ENCODE peak calls at places on chromosome 1, in four cellular contexts. J is pancreas, E is psoas muscle, Q is SJSA1. F is an unnamed sample. For H3K4me1, the result is how much of the 10 kb centered on the place peaks cover.

GRCh38 chr1:10911274-10912166 is 100.9 kb upstream of the TARDBP start:
- DNase-seq in J (no peak), E (no peak), Q (no peak), F (no peak)

GRCh38 chr1:109909531-109909930 is 1.1 kb upstream of the CSF1 start:
- DNase-seq in Q (no peak), E (no peak), J (no peak), F (no peak)

GRCh38 chr1:220235462-220235861 is 36.8 kb downstream of the RAB3GAP2 start:
- DNase-seq in Q (no peak), E (no peak), J (no peak), F (no peak)

GRCh38 chr1:79006564-79006963 is at the start of gene ADGRL4:
- DNase-seq in E (peak), Q (no peak), J (peak), F (peak)

GRCh38 chr1:206808615-206809014 is 36.3 kb upstream of the IL10 start:
- DNase-seq in Q (no peak), J (no peak), E (no peak), F (peak)

GRCh38 chr1:246284021-246284420 is 223.1 kb downstream of the SMYD3 start:
- DNase-seq in Q (no peak), J (no peak), E (no peak), F (no peak)

GRCh38 chr1:198156111-198156744 is 570 bp upstream of the NEK7 start:
- DNase-seq in Q (peak), E (peak), J (peak), F (peak)

GRCh38 chr1:185338719-185339622 is 21.9 kb upstream of the IVNS1ABP start:
- DNase-seq in J (no peak), Q (no peak), E (peak), F (no peak)

GRCh38 chr1:100699744-100700143 is 19.8 kb upstream of the VCAM1 start:
- DNase-seq in J (no peak), E (no peak), Q (no peak), F (no peak)

GRCh38 chr1:36369061-36369470 is 16.7 kb downstream of the STK40 start:
- DNase-seq in J (peak), E (peak), Q (peak), F (peak)

GRCh38 chr1:2400950-2401649 is 9.5 kb downstream of the RER1 start:
- DNase-seq in J (no peak), E (no peak), Q (no peak), F (no peak)

GRCh38 chr1:117685936-117686806 is 80.3 kb downstream of the TENT5C start:
- DNase-seq in E (no peak), J (no peak), Q (no peak), F (no peak)

GRCh38 chr1:117683571-117684285 is 77.9 kb downstream of the TENT5C start:
- DNase-seq in J (no peak), Q (peak), E (no peak), F (no peak)

GRCh38 chr1:117690230-117690629 is 84.4 kb downstream of the TENT5C start:
- DNase-seq in Q (no peak), E (no peak), J (no peak), F (no peak)

GRCh38 chr1:117682372-117682771 is 76.5 kb downstream of the TENT5C start:
- DNase-seq in Q (no peak), E (no peak), J (no peak), F (no peak)

GRCh38 chr1:117686907-117687306 is 81.1 kb downstream of the TENT5C start:
- DNase-seq in E (no peak), J (no peak), Q (peak), F (peak)
- H3K4me1 ChIP-seq in E (under half), J (under half), Q (half or more), F (under half)

GRCh38 chr1:154222918-154223317 is 2.2 kb downstream of the UBAP2L start:
- DNase-seq in J (no peak), Q (no peak), E (no peak), F (no peak)

GRCh38 chr1:154222518-154222917 is 1.8 kb downstream of the UBAP2L start:
- DNase-seq in J (no peak), E (no peak), Q (no peak), F (peak)

GRCh38 chr1:154220970-154221814 is 437 bp downstream of the UBAP2L start:
- DNase-seq in J (peak), E (peak), Q (peak), F (peak)

GRCh38 chr1:154221815-154222081 is 993 bp downstream of the UBAP2L start:
- DNase-seq in J (no peak), E (no peak), Q (no peak), F (no peak)

GRCh38 chr1:154225370-154225769 is 4.6 kb downstream of the UBAP2L start:
- DNase-seq in J (no peak), E (no peak), Q (no peak), F (no peak)
- H3K4me1 ChIP-seq in J (under half), E (under half), Q (under half), F (under half)

DNA sequence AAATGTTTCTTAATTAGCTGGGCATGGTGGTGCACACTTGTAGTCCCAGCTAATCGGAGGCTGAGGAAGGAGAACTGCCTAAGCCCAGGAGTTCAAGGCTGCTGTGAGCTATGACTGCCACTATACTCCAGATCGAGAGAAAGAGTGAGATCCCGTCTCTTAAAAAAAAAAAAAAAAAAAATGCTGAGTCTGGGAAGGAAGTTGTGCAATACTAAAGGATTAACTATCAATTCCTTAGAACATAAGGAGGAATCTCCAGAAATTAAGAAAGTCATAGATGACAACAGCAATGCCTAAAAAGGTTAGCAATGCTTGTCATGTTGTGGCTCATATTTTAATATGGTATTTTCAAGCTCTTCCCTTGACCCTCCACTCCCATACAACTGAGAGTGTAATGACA is 5.3 kb downstream of the LUZP1 start:
- DNase-seq in J (no peak), E (no peak), Q (no peak), F (no peak)
- H3K4me1 ChIP-seq in J (under half), E (under half), Q (under half), F (half or more)

DNA sequence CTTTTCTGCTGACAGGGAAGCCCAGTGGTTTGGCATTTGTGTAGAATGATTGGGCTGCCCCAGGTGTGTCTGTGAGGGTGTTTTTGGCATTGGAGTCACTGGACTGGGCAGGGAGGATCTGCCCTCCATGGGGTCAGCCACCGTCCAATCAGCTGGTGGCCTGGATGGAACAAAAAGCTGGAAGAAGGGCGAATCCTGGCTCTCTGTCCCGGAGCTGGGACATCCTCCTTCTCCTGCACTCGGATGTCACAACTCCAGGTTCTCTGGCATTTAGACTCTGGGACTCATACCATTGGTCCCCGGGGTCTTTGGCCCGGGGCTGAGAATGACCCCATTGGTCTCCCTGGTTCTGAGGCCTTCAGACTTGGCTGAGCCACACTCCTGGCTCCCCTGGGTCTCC is 11.2 kb downstream of the SPSB1 start:
- DNase-seq in Q (no peak), J (no peak), E (peak), F (no peak)
- H3K4me1 ChIP-seq in Q (half or more), J (under half), E (under half), F (under half)